ENCODE peak calls at places on chromosomes 13 and 19, in six cellular contexts. R, J, G, N, S and W are unnamed samples.

GRCh38 chr19:12112238-12112637 is 27.9 kb downstream of the ZNF20 start:
- DNase-seq in R (no peak), J (no peak), G (no peak), N (no peak), S (no peak), W (no peak)

GRCh38 chr13:44116562-44117315 is 237.0 kb downstream of the LACC1 start:
- DNase-seq in R (peak), J (no peak), G (no peak), N (no peak), S (peak), W (no peak)

GRCh38 chr13:59914556-59914955 is 249.2 kb downstream of the DIAPH3 start:
- DNase-seq in R (no peak), J (no peak), G (no peak), N (no peak), S (no peak), W (no peak)

GRCh38 chr19:48510421-48511268 is 990 bp downstream of the LMTK3 start:
- DNase-seq in R (no peak), J (peak), G (peak), N (peak), S (peak), W (peak)

GRCh38 chr19:45780146-45780447 is 2.2 kb downstream of the DMPK start:
- DNase-seq in R (no peak), J (no peak), G (no peak), N (no peak), S (no peak), W (no peak)

GRCh38 chr13:25930655-25931054 is 121.2 kb downstream of the SHISA2 start:
- DNase-seq in R (no peak), J (no peak), G (no peak), N (no peak), S (no peak), W (no peak)

GRCh38 chr13:42581427-42581826 is 7.5 kb downstream of the TNFSF11 start:
- DNase-seq in R (no peak), J (no peak), G (no peak), N (no peak), S (no peak), W (no peak)

GRCh38 chr19:1512671-1513491 is at the start of gene ADAMTSL5:
- DNase-seq in R (no peak), J (no peak), G (no peak), N (peak), S (peak), W (peak)

GRCh38 chr13:21133077-21133476 is 43.3 kb downstream of the SKA3 start:
- DNase-seq in R (no peak), J (no peak), G (no peak), N (no peak), S (no peak), W (no peak)

GRCh38 chr19:52397310-52398090 is at the start of gene ZNF528:
- DNase-seq in R (peak), J (peak), G (no peak), N (peak), S (peak), W (peak)

GRCh38 chr19:38617764-38618589 is at the start of gene MAP4K1:
- DNase-seq in R (no peak), J (peak), G (no peak), N (peak), S (peak), W (no peak)

GRCh38 chr13:78410164-78410563 is 193.2 kb downstream of the POU4F1 start:
- DNase-seq in R (no peak), J (no peak), G (no peak), N (no peak), S (no peak), W (no peak)

GRCh38 chr13:100987993-100988392 is 313.4 kb upstream of the TMTC4 start:
- DNase-seq in R (no peak), J (peak), G (no peak), N (no peak), S (peak), W (peak)

GRCh38 chr19:19997656-19998268 is 41.5 kb downstream of the ZNF682 start:
- DNase-seq in R (no peak), J (no peak), G (peak), N (peak), S (no peak), W (no peak)

GRCh38 chr19:55346725-55347441 is 7.2 kb downstream of the KMT5C start:
- DNase-seq in R (no peak), J (no peak), G (no peak), N (no peak), S (no peak), W (no peak)

GRCh38 chr19:2719910-2720776 is 1.0 kb downstream of the DIRAS1 start:
- DNase-seq in R (no peak), J (no peak), G (peak), N (no peak), S (no peak), W (no peak)

GRCh38 chr13:30338331-30338851 is 31.0 kb upstream of the KATNAL1 start:
- DNase-seq in R (peak), J (no peak), G (no peak), N (no peak), S (no peak), W (peak)